ENCODE peak calls at places on chromosomes 1 and 21, in ten cellular contexts. X is spleen, H is HCT116, A is sigmoid colon, Y is transverse colon, C is K562, V is suprapubic skin, F is GM23338, B is breast epithelium, L is endothelial cell of umbilical vein. D is an unnamed sample.

GRCh38 chr1:25110480-25110879 is 121.8 kb downstream of the SYF2 start:
- DNase-seq in L (no peak), C (no peak), Y (no peak), X (no peak), H (no peak), V (no peak), A (no peak), F (no peak), B (no peak), D (no peak)

GRCh38 chr1:8342325-8342724 is 24.4 kb downstream of the SLC45A1 start:
- DNase-seq in A (no peak), X (no peak), B (no peak), C (no peak), L (no peak), V (no peak), H (no peak), F (no peak), Y (no peak), D (no peak)

GRCh38 chr1:228120351-228121091 is 11.4 kb upstream of the MRPL55 start:
- DNase-seq in L (no peak), F (no peak), X (no peak), C (no peak), H (no peak), B (no peak), A (no peak), Y (no peak), V (no peak), D (no peak)

GRCh38 chr21:28633803-28634572 is 358.7 kb downstream of the LTN1 start:
- DNase-seq in Y (no peak), C (no peak), H (no peak), F (no peak), L (peak), V (no peak), A (no peak), X (no peak), B (no peak), D (no peak)

GRCh38 chr1:32521165-32521564 is 18.1 kb upstream of the ZBTB8A start:
- DNase-seq in A (no peak), F (peak), H (no peak), L (no peak), X (no peak), C (no peak), V (no peak), Y (no peak), B (no peak), D (no peak)

GRCh38 chr1:179314928-179315327 is 21.3 kb downstream of the SOAT1 start:
- DNase-seq in F (no peak), A (no peak), X (no peak), H (no peak), V (no peak), C (no peak), B (no peak), L (no peak), Y (no peak), D (no peak)

GRCh38 chr1:28887835-28888682 is 26.3 kb upstream of the EPB41 start:
- DNase-seq in A (peak), L (peak), C (peak), Y (peak), V (peak), B (peak), F (peak), H (no peak), X (peak), D (no peak)

GRCh38 chr21:44354775-44355771 is 1.7 kb downstream of the TRPM2 start:
- DNase-seq in F (no peak), V (no peak), L (no peak), H (no peak), B (no peak), C (no peak), X (no peak), A (no peak), Y (no peak), D (peak)

GRCh38 chr1:206856674-206857464 is 8.6 kb upstream of the IL20 start:
- DNase-seq in X (no peak), A (no peak), Y (no peak), F (peak), H (peak), B (no peak), C (no peak), L (no peak), V (no peak), D (no peak)

GRCh38 chr1:1067284-1068076 is 6.6 kb downstream of the RNF223 start:
- DNase-seq in X (no peak), C (no peak), F (no peak), A (no peak), V (no peak), Y (peak), B (no peak), H (no peak), L (no peak), D (no peak)

GRCh38 chr1:227333423-227333822 is 15.1 kb upstream of the CDC42BPA start:
- DNase-seq in C (peak), A (no peak), H (no peak), B (no peak), Y (no peak), V (no peak), L (no peak), F (no peak), X (no peak), D (no peak)

GRCh38 chr1:225554216-225554812 is 98.6 kb downstream of the ENAH start:
- DNase-seq in Y (no peak), F (peak), B (no peak), C (peak), L (peak), A (no peak), X (no peak), H (peak), V (no peak), D (peak)

GRCh38 chr1:202046227-202046626 is 35.8 kb downstream of the ELF3 start:
- DNase-seq in Y (peak), B (peak), X (no peak), L (no peak), C (no peak), H (no peak), F (no peak), A (no peak), V (peak), D (no peak)

GRCh38 chr1:37473431-37474050 is 839 bp upstream of the ZC3H12A start:
- DNase-seq in L (peak), X (no peak), Y (no peak), V (no peak), B (peak), C (peak), F (no peak), H (no peak), A (no peak), D (no peak)

GRCh38 chr1:28160677-28161328 is 15.7 kb downstream of the PTAFR start:
- DNase-seq in Y (peak), H (no peak), B (no peak), X (peak), V (no peak), L (peak), C (no peak), F (no peak), A (no peak), D (no peak)

GRCh38 chr1:230807029-230807428 is 59.8 kb downstream of the CAPN9 start:
- DNase-seq in B (peak), V (no peak), L (no peak), C (no peak), F (no peak), A (peak), X (no peak), Y (no peak), H (no peak), D (no peak)

GRCh38 chr21:38438476-38438893 is 59.8 kb downstream of the ERG start:
- DNase-seq in F (no peak), B (no peak), X (peak), Y (no peak), V (no peak), H (no peak), A (no peak), C (no peak), L (peak), D (peak)

GRCh38 chr1:10918531-10918930 is 93.9 kb upstream of the TARDBP start:
- DNase-seq in L (no peak), F (no peak), V (no peak), Y (no peak), X (no peak), A (no peak), H (no peak), B (no peak), C (no peak), D (no peak)

GRCh38 chr1:246292571-246292970 is 214.5 kb downstream of the SMYD3 start:
- DNase-seq in X (no peak), C (no peak), H (no peak), V (no peak), Y (no peak), A (no peak), L (peak), F (no peak), B (no peak), D (no peak)

GRCh38 chr1:155012052-155012546 is 9.5 kb downstream of the ZBTB7B start:
- DNase-seq in X (peak), V (peak), F (peak), A (peak), H (peak), Y (peak), B (no peak), C (peak), L (no peak), D (peak)

GRCh38 chr1:194159941-194160340 is 973.5 kb upstream of the B3GALT2 start:
- DNase-seq in X (no peak), B (no peak), V (no peak), H (peak), L (peak), A (no peak), F (peak), C (no peak), Y (no peak), D (no peak)

GRCh38 chr21:30831194-30831765 is 1.7 kb upstream of the KRTAP7-1 start:
- DNase-seq in A (no peak), V (no peak), F (peak), H (peak), C (peak), L (no peak), X (no peak), Y (no peak), B (no peak), D (peak)

GRCh38 chr1:115771847-115772457 is 3.4 kb upstream of the CASQ2 start:
- DNase-seq in V (peak), B (peak), Y (peak), F (peak), C (peak), A (peak), H (peak), L (peak), X (no peak), D (peak)

GRCh38 chr21:34775793-34776192 is 107.0 kb downstream of the CLIC6 start:
- DNase-seq in V (no peak), Y (no peak), A (no peak), B (peak), H (no peak), C (no peak), X (no peak), L (no peak), F (peak), D (no peak)

GRCh38 chr1:97074771-97075170 is 353.2 kb downstream of the PTBP2 start:
- DNase-seq in B (no peak), F (no peak), A (no peak), C (no peak), L (no peak), Y (no peak), H (no peak), V (no peak), X (no peak), D (no peak)

GRCh38 chr1:32917521-32917920 is 16.3 kb upstream of the TMEM54 start:
- DNase-seq in Y (no peak), H (no peak), B (no peak), C (no peak), A (no peak), X (no peak), F (no peak), V (no peak), L (no peak), D (no peak)

GRCh38 chr1:200095057-200095577 is 67.6 kb downstream of the NR5A2 start:
- DNase-seq in X (no peak), A (no peak), L (no peak), V (no peak), Y (no peak), B (no peak), F (no peak), C (no peak), H (no peak), D (no peak)
- TF ChIP-seq CTCF in X (no peak), A (no peak), L (no peak), V (no peak), Y (no peak), B (no peak), F (no peak), C (no peak), H (no peak), D (no peak)

GRCh38 chr1:166840309-166841302 is 1.3 kb downstream of the POGK start:
- DNase-seq in H (no peak), V (no peak), B (no peak), C (peak), L (peak), Y (peak), X (no peak), F (no peak), A (no peak), D (peak)
- TF ChIP-seq POLR2AphosphoS5 in H (no peak), V (no peak), B (no peak), C (peak), L (no peak), Y (no peak), X (no peak), F (no peak), A (no peak), D (no peak)

GRCh38 chr1:165520646-165521045 is 23.2 kb upstream of the LRRC52 start:
- DNase-seq in L (no peak), V (no peak), B (no peak), H (no peak), C (no peak), F (no peak), X (no peak), A (no peak), Y (no peak), D (no peak)

GRCh38 chr1:165527673-165528072 is 16.1 kb upstream of the LRRC52 start:
- DNase-seq in B (no peak), F (no peak), A (no peak), V (no peak), Y (no peak), C (no peak), X (no peak), H (no peak), L (no peak), D (no peak)

GRCh38 chr1:165525708-165526107 is 18.1 kb upstream of the LRRC52 start:
- DNase-seq in B (no peak), V (no peak), H (no peak), F (no peak), X (no peak), A (no peak), Y (no peak), L (no peak), C (no peak), D (no peak)

GRCh38 chr1:165527251-165527650 is 16.5 kb upstream of the LRRC52 start:
- DNase-seq in A (no peak), C (no peak), X (no peak), L (no peak), V (no peak), F (no peak), B (no peak), H (no peak), Y (no peak), D (peak)

DNA sequence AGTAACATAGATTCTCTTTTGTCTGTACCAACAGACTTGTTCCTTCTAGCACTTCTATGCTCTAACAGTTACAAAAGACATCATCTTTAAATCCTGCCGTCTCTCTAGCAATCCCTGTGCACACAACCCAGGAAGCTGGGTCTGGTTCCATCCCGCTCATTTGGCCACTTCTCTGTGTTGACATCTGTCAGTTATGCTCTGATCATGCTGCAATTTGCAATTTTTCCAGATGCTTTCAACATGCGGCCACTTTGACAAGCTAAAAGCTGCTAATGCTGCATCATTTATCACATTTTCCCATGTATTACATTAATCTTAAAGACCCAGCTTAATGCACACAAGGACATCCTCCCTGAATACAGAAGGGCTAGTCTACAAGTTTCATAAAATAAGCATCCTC is 19.2 kb upstream of the LRRC52 start:
- DNase-seq in X (no peak), A (no peak), C (no peak), H (no peak), F (no peak), L (no peak), B (no peak), Y (no peak), V (no peak), D (no peak)
- H3K4me3 ChIP-seq in X (no peak), A (no peak), C (no peak), H (no peak), F (no peak), L (no peak), B (no peak), Y (no peak), V (no peak), D (no peak)

GRCh38 chr1:200909757-200910239 is 15.1 kb downstream of the INAVA start:
- DNase-seq in C (no peak), V (no peak), F (no peak), L (no peak), B (no peak), H (no peak), Y (no peak), A (no peak), X (no peak), D (no peak)
- TF ChIP-seq CTCF in C (no peak), V (no peak), F (no peak), L (no peak), B (no peak), H (no peak), Y (no peak), A (no peak), X (no peak), D (no peak)

GRCh38 chr1:94862718-94863117 is 42.6 kb downstream of the SLC44A3 start:
- DNase-seq in C (no peak), V (no peak), B (no peak), Y (no peak), X (no peak), L (no peak), H (peak), F (no peak), A (no peak), D (no peak)
- TF ChIP-seq POLR2AphosphoS5 in C (no peak), V (no peak), B (no peak), Y (no peak), X (no peak), L (no peak), H (peak), F (no peak), A (no peak), D (no peak)